ENCODE peak calls at places on chromosomes 6 and 20, in nine cellular contexts. One of them, this sample, is unnamed.

GRCh38 chr6:116483616-116484015 is 22.4 kb downstream of the CALHM6 start:
- DNase-seq in esophagus squamous epithelium: no peak
- DNase-seq in HCT116: no peak
- DNase-seq in endothelial cell of umbilical vein: no peak
- DNase-seq in uterus: no peak
- DNase-seq in A549: no peak
- DNase-seq in prostate gland: no peak
- DNase-seq in spleen: no peak
- DNase-seq in body of pancreas: no peak
- DNase-seq in this sample: no peak

GRCh38 chr6:81892911-81893310 is 140.4 kb upstream of the TENT5A start:
- DNase-seq in esophagus squamous epithelium: no peak
- DNase-seq in endothelial cell of umbilical vein: no peak
- DNase-seq in body of pancreas: no peak
- DNase-seq in prostate gland: no peak
- DNase-seq in A549: no peak
- DNase-seq in HCT116: no peak
- DNase-seq in uterus: no peak
- DNase-seq in spleen: no peak
- DNase-seq in this sample: no peak

GRCh38 chr6:148273962-148274752 is 68.5 kb upstream of the SASH1 start:
- DNase-seq in uterus: no peak
- DNase-seq in body of pancreas: no peak
- DNase-seq in esophagus squamous epithelium: no peak
- DNase-seq in prostate gland: no peak
- DNase-seq in endothelial cell of umbilical vein: no peak
- DNase-seq in HCT116: no peak
- DNase-seq in spleen: no peak
- DNase-seq in A549: no peak
- DNase-seq in this sample: no peak

GRCh38 chr20:35601021-35601973 is 14.3 kb upstream of the SPAG4 start:
- DNase-seq in prostate gland: peak; percentile 63
- DNase-seq in esophagus squamous epithelium: no peak
- DNase-seq in HCT116: no peak
- DNase-seq in uterus: peak; percentile 71
- DNase-seq in body of pancreas: peak; percentile 82
- DNase-seq in endothelial cell of umbilical vein: peak; percentile 79
- DNase-seq in A549: peak; percentile 79
- DNase-seq in spleen: peak; percentile 94
- DNase-seq in this sample: peak; percentile 72

GRCh38 chr6:10617008-10617696 is 77.3 kb downstream of the C6orf52 start:
- DNase-seq in body of pancreas: no peak
- DNase-seq in spleen: no peak
- DNase-seq in endothelial cell of umbilical vein: no peak
- DNase-seq in prostate gland: no peak
- DNase-seq in uterus: no peak
- DNase-seq in A549: no peak
- DNase-seq in HCT116: no peak
- DNase-seq in esophagus squamous epithelium: no peak
- DNase-seq in this sample: no peak

GRCh38 chr6:70241991-70242420 is 60.9 kb downstream of the COL9A1 start:
- DNase-seq in A549: no peak
- DNase-seq in body of pancreas: peak; percentile 60
- DNase-seq in spleen: no peak
- DNase-seq in esophagus squamous epithelium: no peak
- DNase-seq in uterus: no peak
- DNase-seq in endothelial cell of umbilical vein: no peak
- DNase-seq in prostate gland: no peak
- DNase-seq in HCT116: no peak
- DNase-seq in this sample: no peak

GRCh38 chr6:17268114-17268513 is 13.0 kb upstream of the RBM24 start:
- DNase-seq in HCT116: no peak
- DNase-seq in spleen: no peak
- DNase-seq in uterus: no peak
- DNase-seq in endothelial cell of umbilical vein: no peak
- DNase-seq in esophagus squamous epithelium: no peak
- DNase-seq in prostate gland: no peak
- DNase-seq in A549: no peak
- DNase-seq in body of pancreas: no peak
- DNase-seq in this sample: no peak

GRCh38 chr6:159110748-159111147 is 58.5 kb upstream of the FNDC1 start:
- DNase-seq in spleen: no peak
- DNase-seq in endothelial cell of umbilical vein: no peak
- DNase-seq in HCT116: no peak
- DNase-seq in body of pancreas: no peak
- DNase-seq in uterus: no peak
- DNase-seq in A549: no peak
- DNase-seq in esophagus squamous epithelium: no peak
- DNase-seq in prostate gland: no peak
- DNase-seq in this sample: no peak

GRCh38 chr6:161138545-161139303 is 135.1 kb downstream of the AGPAT4 start:
- DNase-seq in prostate gland: no peak
- DNase-seq in spleen: no peak
- DNase-seq in uterus: no peak
- DNase-seq in body of pancreas: no peak
- DNase-seq in A549: no peak
- DNase-seq in endothelial cell of umbilical vein: no peak
- DNase-seq in esophagus squamous epithelium: no peak
- DNase-seq in HCT116: no peak
- DNase-seq in this sample: no peak

GRCh38 chr6:160238234-160238633 is 20.4 kb downstream of the SLC22A2 start:
- DNase-seq in A549: no peak
- DNase-seq in body of pancreas: no peak
- DNase-seq in endothelial cell of umbilical vein: no peak
- DNase-seq in prostate gland: no peak
- DNase-seq in esophagus squamous epithelium: no peak
- DNase-seq in HCT116: no peak
- DNase-seq in spleen: no peak
- DNase-seq in uterus: no peak
- DNase-seq in this sample: no peak

GRCh38 chr6:152575186-152575585 is 62.0 kb downstream of the SYNE1 start:
- DNase-seq in esophagus squamous epithelium: no peak
- DNase-seq in uterus: no peak
- DNase-seq in HCT116: no peak
- DNase-seq in A549: no peak
- DNase-seq in spleen: no peak
- DNase-seq in prostate gland: no peak
- DNase-seq in endothelial cell of umbilical vein: no peak
- DNase-seq in body of pancreas: no peak
- DNase-seq in this sample: no peak

GRCh38 chr6:24798740-24799540 is at the start of gene ARMH2:
- DNase-seq in HCT116: no peak
- DNase-seq in A549: no peak
- DNase-seq in uterus: no peak
- DNase-seq in prostate gland: no peak
- DNase-seq in body of pancreas: no peak
- DNase-seq in spleen: no peak
- DNase-seq in endothelial cell of umbilical vein: no peak
- DNase-seq in esophagus squamous epithelium: no peak
- DNase-seq in this sample: no peak

GRCh38 chr20:58906111-58906510 is 53.6 kb downstream of the GNAS start:
- DNase-seq in body of pancreas: no peak
- DNase-seq in HCT116: no peak
- DNase-seq in uterus: no peak
- DNase-seq in esophagus squamous epithelium: no peak
- DNase-seq in prostate gland: no peak
- DNase-seq in spleen: no peak
- DNase-seq in A549: no peak
- DNase-seq in endothelial cell of umbilical vein: no peak
- DNase-seq in this sample: no peak

GRCh38 chr20:58907481-58908137 is 55.1 kb downstream of the GNAS start:
- DNase-seq in HCT116: no peak
- DNase-seq in body of pancreas: peak; percentile 97
- DNase-seq in uterus: peak; percentile 92
- DNase-seq in endothelial cell of umbilical vein: peak; percentile 97
- DNase-seq in esophagus squamous epithelium: peak; percentile 20
- DNase-seq in prostate gland: peak; percentile 78
- DNase-seq in A549: peak; percentile 72
- DNase-seq in spleen: peak; percentile 84
- DNase-seq in this sample: peak; percentile 98

GRCh38 chr20:58906894-58907293 is 54.4 kb downstream of the GNAS start:
- DNase-seq in esophagus squamous epithelium: no peak
- DNase-seq in body of pancreas: peak; percentile 58
- DNase-seq in prostate gland: no peak
- DNase-seq in HCT116: no peak
- DNase-seq in uterus: no peak
- DNase-seq in endothelial cell of umbilical vein: peak; percentile 91
- DNase-seq in spleen: no peak
- DNase-seq in A549: no peak
- DNase-seq in this sample: peak; percentile 58

GRCh38 chr20:58903636-58904035 is 51.1 kb downstream of the GNAS start:
- DNase-seq in A549: no peak
- DNase-seq in spleen: no peak
- DNase-seq in endothelial cell of umbilical vein: no peak
- DNase-seq in esophagus squamous epithelium: no peak
- DNase-seq in HCT116: no peak
- DNase-seq in body of pancreas: no peak
- DNase-seq in uterus: no peak
- DNase-seq in prostate gland: no peak
- DNase-seq in this sample: no peak

DNA sequence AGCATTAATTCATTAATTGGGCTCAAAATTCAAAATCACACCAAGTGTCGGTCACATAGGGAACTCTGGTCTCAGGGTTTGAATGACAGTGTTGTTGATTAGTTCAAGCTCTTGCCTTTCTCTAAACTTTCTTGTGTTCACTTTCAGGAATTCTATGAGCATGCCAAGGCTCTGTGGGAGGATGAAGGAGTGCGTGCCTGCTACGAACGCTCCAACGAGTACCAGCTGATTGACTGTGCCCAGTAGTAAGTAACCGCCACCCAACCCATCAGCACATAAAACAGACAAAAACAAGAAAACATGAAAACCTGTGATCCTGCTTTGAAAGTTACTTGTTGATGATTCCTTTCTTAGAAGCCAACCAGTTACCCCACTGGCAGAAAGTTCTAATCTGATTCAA is 52.7 kb downstream of the GNAS start:
- DNase-seq in A549: no peak
- DNase-seq in esophagus squamous epithelium: no peak
- DNase-seq in prostate gland: no peak
- DNase-seq in body of pancreas: no peak
- DNase-seq in HCT116: no peak
- DNase-seq in uterus: no peak
- DNase-seq in endothelial cell of umbilical vein: no peak
- DNase-seq in spleen: no peak
- DNase-seq in this sample: no peak
- H3K27ac ChIP-seq in A549: no peak overlapping the region
- H3K27ac ChIP-seq in esophagus squamous epithelium: no peak overlapping the region
- H3K27ac ChIP-seq in prostate gland: no peak overlapping the region
- H3K27ac ChIP-seq in body of pancreas: no peak overlapping the region
- H3K27ac ChIP-seq in HCT116: no peak overlapping the region
- H3K27ac ChIP-seq in uterus: peak overlapping the region; percentile 50
- H3K27ac ChIP-seq in endothelial cell of umbilical vein: no peak overlapping the region
- H3K27ac ChIP-seq in spleen: no peak overlapping the region
- H3K27ac ChIP-seq in this sample: peak overlapping the region; percentile 99

GRCh38 chr6:26149240-26149639 is 62.0 kb downstream of the HFE start:
- DNase-seq in HCT116: no peak
- DNase-seq in esophagus squamous epithelium: no peak
- DNase-seq in A549: no peak
- DNase-seq in uterus: no peak
- DNase-seq in endothelial cell of umbilical vein: no peak
- DNase-seq in body of pancreas: no peak
- DNase-seq in prostate gland: no peak
- DNase-seq in spleen: no peak
- DNase-seq in this sample: no peak
- TF ChIP-seq POLR2A in HCT116: no peak
- TF ChIP-seq POLR2A in esophagus squamous epithelium: no peak
- TF ChIP-seq POLR2A in A549: no peak
- TF ChIP-seq POLR2A in uterus: no peak
- TF ChIP-seq POLR2A in endothelial cell of umbilical vein: no peak
- TF ChIP-seq POLR2A in body of pancreas: no peak
- TF ChIP-seq POLR2A in prostate gland: no peak
- TF ChIP-seq POLR2A in spleen: no peak
- TF ChIP-seq POLR2A in this sample: no peak

DNA sequence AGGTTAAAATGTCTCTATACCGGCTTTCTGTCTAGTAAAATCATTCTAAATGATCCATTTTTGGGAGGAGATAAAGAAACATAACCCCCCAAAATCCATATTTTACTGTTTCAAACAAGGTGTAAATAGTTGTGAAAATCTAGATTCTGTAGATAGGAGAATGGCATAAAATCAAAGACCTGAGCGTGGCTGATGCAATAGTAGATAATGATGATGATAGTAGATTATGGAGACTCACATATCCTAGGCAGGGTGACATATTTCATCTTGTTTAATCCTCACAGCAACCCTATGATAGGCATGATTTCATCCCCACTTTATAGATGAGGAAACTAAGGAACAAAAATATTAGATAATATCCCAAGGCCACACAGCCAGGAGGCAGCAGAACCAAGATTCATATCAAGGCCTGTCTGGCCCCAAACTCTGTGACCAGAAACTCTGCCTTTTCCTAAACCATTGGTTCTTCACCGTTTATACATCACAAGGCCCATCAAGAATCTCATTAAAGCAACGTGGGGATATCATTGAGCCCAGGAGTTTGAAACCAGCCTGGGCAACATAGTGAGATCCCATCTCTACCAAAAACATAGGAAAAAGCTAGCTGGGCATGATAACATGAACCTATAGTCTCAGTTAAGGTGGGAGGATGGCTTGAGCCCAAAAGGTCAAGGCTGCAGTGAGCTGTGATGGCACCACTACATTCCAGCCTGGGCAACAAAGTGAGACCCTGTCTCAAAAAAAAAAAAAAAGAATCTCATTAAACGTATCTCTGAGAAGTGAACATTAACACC is 55.6 kb downstream of the BPIFB1 start:
- DNase-seq in body of pancreas: no peak
- DNase-seq in spleen: no peak
- DNase-seq in uterus: no peak
- DNase-seq in HCT116: no peak
- DNase-seq in esophagus squamous epithelium: no peak
- DNase-seq in prostate gland: no peak
- DNase-seq in A549: no peak
- DNase-seq in endothelial cell of umbilical vein: no peak
- DNase-seq in this sample: no peak
- H3K4me1 ChIP-seq in body of pancreas: no peaks in the 10 kb centered on the region
- H3K4me1 ChIP-seq in spleen: no peaks in the 10 kb centered on the region
- H3K4me1 ChIP-seq in uterus: no peaks in the 10 kb centered on the region
- H3K4me1 ChIP-seq in HCT116: no peaks in the 10 kb centered on the region
- H3K4me1 ChIP-seq in esophagus squamous epithelium: no peaks in the 10 kb centered on the region
- H3K4me1 ChIP-seq in prostate gland: no peaks in the 10 kb centered on the region
- H3K4me1 ChIP-seq in A549: no peaks in the 10 kb centered on the region
- H3K4me1 ChIP-seq in endothelial cell of umbilical vein: no peaks in the 10 kb centered on the region
- H3K4me1 ChIP-seq in this sample: no peaks in the 10 kb centered on the region

DNA sequence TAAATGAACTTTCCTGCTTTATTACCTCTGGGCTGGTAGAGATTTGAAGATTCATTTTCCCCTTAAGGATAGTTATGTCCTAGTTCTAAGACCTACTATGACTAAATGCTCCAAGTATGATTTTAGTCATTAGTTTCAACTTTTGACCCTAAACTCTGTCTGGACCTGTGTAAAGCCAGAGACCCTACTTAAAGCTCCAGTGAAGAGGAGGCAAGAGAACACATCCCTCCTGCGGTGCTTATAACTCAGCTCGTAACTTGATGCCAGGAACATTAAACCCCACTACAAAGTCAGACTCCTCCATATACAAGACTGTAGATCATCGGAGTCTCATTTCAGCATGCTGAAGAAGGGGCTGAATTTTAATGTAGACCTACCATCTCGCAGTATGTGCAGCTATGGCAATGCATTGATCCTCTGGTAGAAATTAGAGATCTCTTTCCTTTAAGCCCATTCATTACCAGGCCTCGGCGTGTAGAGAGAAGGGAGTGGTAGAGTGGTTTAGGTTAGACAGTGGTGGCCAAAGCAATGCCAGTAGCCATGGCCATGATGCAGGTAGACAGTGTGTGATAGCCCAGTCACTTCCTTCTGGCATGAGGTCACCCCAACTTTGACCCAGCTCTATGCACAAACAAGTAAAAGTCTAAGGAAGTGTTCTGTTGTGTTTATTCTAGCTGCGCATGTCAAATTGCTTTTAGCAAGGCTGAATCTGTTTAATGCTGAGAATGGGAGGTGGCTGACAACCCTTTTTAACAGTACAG is 34.8 kb upstream of the MYB start:
- DNase-seq in body of pancreas: no peak
- DNase-seq in uterus: no peak
- DNase-seq in endothelial cell of umbilical vein: no peak
- DNase-seq in prostate gland: no peak
- DNase-seq in A549: no peak
- DNase-seq in spleen: no peak
- DNase-seq in esophagus squamous epithelium: no peak
- DNase-seq in HCT116: no peak
- DNase-seq in this sample: no peak
- H3K27ac ChIP-seq in body of pancreas: no peak overlapping the region
- H3K27ac ChIP-seq in uterus: no peak overlapping the region
- H3K27ac ChIP-seq in endothelial cell of umbilical vein: no peak overlapping the region
- H3K27ac ChIP-seq in prostate gland: no peak overlapping the region
- H3K27ac ChIP-seq in A549: no peak overlapping the region
- H3K27ac ChIP-seq in spleen: no peak overlapping the region
- H3K27ac ChIP-seq in esophagus squamous epithelium: no peak overlapping the region
- H3K27ac ChIP-seq in HCT116: no peak overlapping the region
- H3K27ac ChIP-seq in this sample: no peak overlapping the region

This sample was measured in gastrocnemius medialis.